ENCODE peak calls at places on chromosome X, in four cellular contexts. K, E, J and Y are unnamed samples.

GRCh38 chrX:15686818-15687685 is 22.4 kb upstream of the CLTRN start:
- DNase-seq in K (peak), E (peak), J (no peak), Y (peak)

GRCh38 chrX:24148535-24149345 is 789 bp upstream of the ZFX start:
- DNase-seq in K (no peak), E (peak), J (no peak), Y (no peak)

GRCh38 chrX:40845331-40845911 is 110.1 kb upstream of the MED14 start:
- DNase-seq in K (peak), E (peak), J (no peak), Y (no peak)

GRCh38 chrX:129755779-129756650 is 17.2 kb downstream of the XPNPEP2 start:
- DNase-seq in K (no peak), E (no peak), J (no peak), Y (no peak)

GRCh38 chrX:42106556-42106955 is 183.2 kb upstream of the CASK start:
- DNase-seq in K (peak), E (no peak), J (no peak), Y (no peak)

GRCh38 chrX:85051627-85052026 is 48.0 kb downstream of the APOOL start:
- DNase-seq in K (no peak), E (no peak), J (no peak), Y (no peak)

GRCh38 chrX:82087699-82088098 is 885.8 kb downstream of the SH3BGRL start:
- DNase-seq in K (no peak), E (no peak), J (no peak), Y (no peak)

GRCh38 chrX:131812847-131813825 is 210.0 kb upstream of the STK26 start:
- DNase-seq in K (peak), E (no peak), J (peak), Y (peak)

GRCh38 chrX:115399306-115399705 is 109.8 kb downstream of the LUZP4 start:
- DNase-seq in K (no peak), E (no peak), J (no peak), Y (no peak)

GRCh38 chrX:111169141-111169540 is 73.2 kb downstream of the PAK3 start:
- DNase-seq in K (no peak), E (no peak), J (no peak), Y (no peak)

GRCh38 chrX:109685656-109686078 is 47.4 kb downstream of the ACSL4 start:
- DNase-seq in K (no peak), E (no peak), J (no peak), Y (no peak)

GRCh38 chrX:115713465-115713864 is 152.5 kb downstream of the PLS3 start:
- DNase-seq in K (peak), E (no peak), J (no peak), Y (no peak)